ENCODE peak calls at places on chromosomes 1 and 21, in eight cellular contexts. L, A, M, Z, K, R, U and T are unnamed samples.

GRCh38 chr1:26582836-26583460 is 53.4 kb downstream of the RPS6KA1 start:
- DNase-seq in K (no peak), R (peak), Z (peak), M (peak), A (peak), U (peak), L (no peak), T (no peak)

GRCh38 chr1:222817529-222817928 is 2.7 kb downstream of the DISP1 start:
- DNase-seq in Z (no peak), K (no peak), M (peak), R (no peak), A (peak), L (no peak), U (peak), T (no peak)

GRCh38 chr1:179742291-179742690 is 800 bp upstream of the FAM163A start:
- DNase-seq in Z (no peak), K (no peak), L (no peak), M (no peak), U (no peak), R (no peak), A (no peak), T (no peak)

GRCh38 chr1:227449051-227449450 is 114.3 kb upstream of the ZNF678 start:
- DNase-seq in U (peak), R (no peak), A (no peak), L (no peak), K (no peak), Z (no peak), M (peak), T (no peak)

GRCh38 chr1:38929476-38929875 is 12.2 kb downstream of the RHBDL2 start:
- DNase-seq in U (peak), R (no peak), K (no peak), Z (no peak), A (no peak), M (no peak), L (no peak), T (no peak)

GRCh38 chr1:168134132-168135041 is 2.3 kb downstream of the GPR161 start:
- DNase-seq in K (no peak), R (no peak), L (no peak), Z (no peak), A (no peak), M (no peak), U (no peak), T (no peak)

GRCh38 chr1:186605762-186606350 is 74.4 kb downstream of the PTGS2 start:
- DNase-seq in U (peak), K (peak), Z (peak), M (peak), R (peak), A (peak), L (no peak), T (no peak)

GRCh38 chr1:47871799-47872353 is 125.3 kb downstream of the TRABD2B start:
- DNase-seq in K (no peak), A (no peak), U (no peak), Z (no peak), M (peak), R (no peak), L (no peak), T (no peak)

GRCh38 chr1:39857479-39857878 is 25.8 kb downstream of the TRIT1 start:
- DNase-seq in U (no peak), M (no peak), R (no peak), K (no peak), Z (no peak), L (no peak), A (no peak), T (no peak)

GRCh38 chr1:25562101-25562927 is 18.9 kb downstream of the LDLRAP1 start:
- DNase-seq in Z (no peak), U (peak), A (no peak), K (peak), R (peak), L (peak), M (no peak), T (no peak)

GRCh38 chr1:157105988-157106812 is 6.6 kb upstream of the ETV3L start:
- DNase-seq in U (peak), R (peak), L (no peak), M (peak), K (no peak), A (peak), Z (peak), T (no peak)

GRCh38 chr1:109980324-109981127 is 4.0 kb upstream of the AHCYL1 start:
- DNase-seq in K (no peak), R (no peak), U (peak), A (no peak), Z (no peak), L (no peak), M (no peak), T (no peak)

GRCh38 chr1:229109320-229109761 is 161.6 kb upstream of the RAB4A start:
- DNase-seq in A (peak), Z (no peak), K (no peak), U (no peak), L (no peak), R (no peak), M (no peak), T (no peak)

GRCh38 chr1:152912900-152913299 is 4.6 kb downstream of the IVL start:
- DNase-seq in M (no peak), U (no peak), L (no peak), K (no peak), A (no peak), R (no peak), Z (no peak), T (no peak)

GRCh38 chr1:209202826-209203439 is 380.6 kb upstream of the CAMK1G start:
- DNase-seq in Z (no peak), R (peak), U (peak), M (peak), K (no peak), A (peak), L (no peak), T (no peak)

GRCh38 chr1:41381691-41382530 is 20.7 kb downstream of the FOXO6 start:
- DNase-seq in Z (no peak), A (no peak), U (no peak), L (no peak), M (peak), R (no peak), K (no peak), T (no peak)

GRCh38 chr1:89898150-89898549 is 77.3 kb downstream of the LRRC8D start:
- DNase-seq in Z (no peak), A (no peak), L (no peak), R (no peak), M (no peak), K (no peak), U (no peak), T (no peak)

GRCh38 chr1:90835661-90836344 is 118.7 kb upstream of the BARHL2 start:
- DNase-seq in K (no peak), A (no peak), M (no peak), Z (no peak), R (no peak), L (no peak), U (no peak), T (no peak)

GRCh38 chr1:244388961-244389360 is 62.7 kb downstream of the ADSS2 start:
- DNase-seq in K (no peak), R (no peak), U (no peak), Z (no peak), A (peak), M (no peak), L (no peak), T (no peak)

GRCh38 chr1:1594602-1594981 is 5.3 kb downstream of the FNDC10 start:
- DNase-seq in M (no peak), Z (no peak), K (no peak), U (no peak), L (no peak), R (no peak), A (no peak), T (no peak)

GRCh38 chr1:206111528-206111927 is 5.7 kb downstream of the AVPR1B start:
- DNase-seq in Z (no peak), M (peak), K (no peak), R (no peak), A (no peak), L (no peak), U (no peak), T (no peak)

GRCh38 chr1:228464487-228464983 is 22.6 kb upstream of the RNF187 start:
- DNase-seq in Z (peak), R (peak), L (peak), M (peak), A (peak), K (peak), U (peak), T (peak)

GRCh38 chr1:22916469-22916817 is 56.2 kb downstream of the LACTBL1 start:
- DNase-seq in M (no peak), L (no peak), K (no peak), U (no peak), Z (no peak), A (no peak), R (no peak), T (no peak)

GRCh38 chr1:107477233-107477632 is 336.4 kb downstream of the NTNG1 start:
- DNase-seq in K (no peak), R (no peak), M (peak), U (peak), Z (no peak), L (no peak), A (no peak), T (no peak)

GRCh38 chr1:201357636-201358348 is 19.7 kb downstream of the TNNT2 start:
- DNase-seq in A (no peak), M (no peak), L (no peak), R (no peak), K (no peak), U (no peak), Z (no peak), T (no peak)

GRCh38 chr1:17441265-17441992 is 2.0 kb upstream of the RCC2 start:
- DNase-seq in A (peak), R (no peak), L (no peak), U (peak), M (peak), K (no peak), Z (no peak), T (no peak)

GRCh38 chr1:172628416-172628815 is 30.5 kb upstream of the FASLG start:
- DNase-seq in K (no peak), R (no peak), U (no peak), M (peak), L (no peak), Z (no peak), A (no peak), T (no peak)

GRCh38 chr1:82139751-82140468 is 339.2 kb downstream of the ADGRL2 start:
- DNase-seq in R (no peak), M (peak), A (no peak), L (no peak), U (no peak), Z (no peak), K (no peak), T (no peak)

GRCh38 chr1:93701619-93702018 is 20.0 kb upstream of the BCAR3 start:
- DNase-seq in R (peak), Z (peak), A (peak), U (peak), K (no peak), L (no peak), M (peak), T (peak)

GRCh38 chr21:28953247-28953646 is 39.4 kb downstream of the LTN1 start:
- DNase-seq in R (peak), A (no peak), Z (no peak), L (no peak), U (peak), K (no peak), M (no peak), T (no peak)

GRCh38 chr1:116777831-116778830 is 23.9 kb downstream of the CD2 start:
- DNase-seq in L (no peak), Z (no peak), U (peak), K (no peak), A (peak), R (no peak), M (peak), T (no peak)

GRCh38 chr1:236508593-236509027 is 15.2 kb upstream of the LGALS8 start:
- DNase-seq in L (no peak), M (no peak), R (no peak), Z (no peak), A (no peak), U (peak), K (no peak), T (no peak)

GRCh38 chr1:56200446-56200845 is 378.9 kb downstream of the PLPP3 start:
- DNase-seq in Z (no peak), K (no peak), A (no peak), U (no peak), L (no peak), R (no peak), M (peak), T (no peak)

GRCh38 chr1:206770531-206771352 is at the start of gene IL19:
- DNase-seq in K (no peak), L (no peak), R (peak), U (peak), M (peak), Z (peak), A (peak), T (no peak)

GRCh38 chr1:214281902-214282695 is 1.1 kb downstream of the SMYD2 start:
- DNase-seq in K (no peak), U (peak), M (peak), L (no peak), Z (peak), A (peak), R (no peak), T (peak)

GRCh38 chr21:46097826-46098286 is at the start of gene COL6A2:
- DNase-seq in U (no peak), K (peak), L (peak), M (peak), Z (peak), R (no peak), A (peak), T (peak)

GRCh38 chr1:203686091-203686632 is 59.5 kb downstream of the ATP2B4 start:
- DNase-seq in U (no peak), K (no peak), R (no peak), L (no peak), Z (no peak), A (peak), M (no peak), T (no peak)

GRCh38 chr1:203681739-203682138 is 55.1 kb downstream of the ATP2B4 start:
- DNase-seq in U (no peak), M (no peak), Z (no peak), R (no peak), K (no peak), L (no peak), A (no peak), T (no peak)

GRCh38 chr1:203680765-203681164 is 54.1 kb downstream of the ATP2B4 start:
- DNase-seq in U (no peak), L (no peak), R (no peak), A (no peak), Z (no peak), M (no peak), K (no peak), T (no peak)

GRCh38 chr1:203684077-203684476 is 57.4 kb downstream of the ATP2B4 start:
- DNase-seq in U (no peak), Z (no peak), A (no peak), R (no peak), K (no peak), M (no peak), L (no peak), T (no peak)

GRCh38 chr1:203682401-203683383 is 56.1 kb downstream of the ATP2B4 start:
- DNase-seq in U (peak), Z (no peak), M (no peak), A (no peak), L (peak), K (peak), R (no peak), T (no peak)
- H3K4me3 ChIP-seq in U (peak), Z (no peak), M (no peak), A (no peak), L (no peak), K (no peak), R (no peak), T (no peak)

GRCh38 chr1:46654012-46654411 is 14.2 kb downstream of the ATPAF1 start:
- DNase-seq in K (no peak), U (no peak), R (no peak), Z (no peak), A (no peak), L (no peak), M (no peak), T (no peak)
- H3K4me3 ChIP-seq in K (no peak), U (no peak), R (no peak), Z (no peak), A (no peak), L (no peak), M (no peak), T (no peak)

GRCh38 chr1:31934251-31934650 is 3.9 kb downstream of the PTP4A2 start:
- DNase-seq in K (no peak), M (no peak), L (no peak), R (no peak), A (no peak), Z (no peak), U (no peak), T (no peak)
- H3K4me3 ChIP-seq in K (peak), M (no peak), L (no peak), R (peak), A (no peak), Z (no peak), U (peak), T (no peak)

GRCh38 chr1:87127581-87127980 is 201.1 kb upstream of the LMO4 start:
- DNase-seq in A (no peak), Z (no peak), K (no peak), L (no peak), U (no peak), M (no peak), R (no peak), T (no peak)
- H3K4me3 ChIP-seq in A (no peak), Z (no peak), K (no peak), L (no peak), U (no peak), M (no peak), R (no peak), T (no peak)

GRCh38 chr1:204358145-204358544 is 1.6 kb downstream of the PLEKHA6 start:
- DNase-seq in A (no peak), U (no peak), K (no peak), R (no peak), L (no peak), M (no peak), Z (no peak), T (no peak)
- H3K4me3 ChIP-seq in A (no peak), U (no peak), K (no peak), R (no peak), L (no peak), M (no peak), Z (no peak), T (no peak)

DNA sequence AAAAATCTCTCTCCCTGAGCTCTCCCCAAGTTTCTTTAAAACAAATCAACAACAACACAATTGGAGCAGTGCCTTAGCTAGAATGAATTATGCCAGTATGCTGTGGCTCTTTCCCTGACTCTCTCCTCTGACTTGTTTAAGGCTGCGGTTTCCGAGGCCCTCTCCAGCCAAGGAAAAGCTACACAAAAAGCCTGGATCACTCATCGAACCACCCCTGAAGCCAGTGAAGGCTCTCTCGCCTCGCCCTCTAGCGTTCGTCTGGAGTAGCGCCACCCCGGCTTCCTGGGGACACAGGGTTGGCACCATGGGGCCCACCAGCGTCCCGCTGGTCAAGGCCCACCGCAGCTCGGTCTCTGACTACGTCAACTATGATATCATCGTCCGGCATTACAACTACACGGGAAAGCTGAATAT is 1.9 kb downstream of the S1PR1 start:
- DNase-seq in A (peak), U (peak), L (peak), Z (peak), M (peak), R (peak), K (peak), T (peak)
- H3K4me3 ChIP-seq in A (no peak), U (peak), L (peak), Z (peak), M (peak), R (peak), K (peak), T (no peak)

GRCh38 chr1:207825296-207825695 is 73.4 kb downstream of the CD46 start:
- DNase-seq in L (no peak), R (no peak), M (no peak), Z (no peak), K (no peak), U (peak), A (no peak), T (no peak)

GRCh38 chr1:207823531-207823879 is 71.7 kb downstream of the CD46 start:
- DNase-seq in Z (no peak), K (no peak), M (no peak), R (no peak), L (no peak), A (no peak), U (no peak), T (no peak)

GRCh38 chr1:207823880-207824566 is 72.2 kb downstream of the CD46 start:
- DNase-seq in L (peak), M (peak), R (peak), Z (peak), K (peak), A (peak), U (peak), T (peak)

GRCh38 chr1:207825719-207826556 is 74.1 kb downstream of the CD46 start:
- DNase-seq in U (peak), M (peak), Z (peak), L (peak), A (peak), R (peak), K (peak), T (peak)

GRCh38 chr1:207824691-207825090 is 72.8 kb downstream of the CD46 start:
- DNase-seq in R (peak), U (peak), K (no peak), A (no peak), M (peak), Z (no peak), L (no peak), T (no peak)
- H3K4me3 ChIP-seq in R (no peak), U (peak), K (peak), A (no peak), M (no peak), Z (no peak), L (peak), T (no peak)